ENCODE peak calls at places on chromosome 2, in six cellular contexts. B is A549, M is NB4, A is GM12878, U is K562, F is HepG2. L is an unnamed sample.

GRCh38 chr2:30629866-30630265 is 177.4 kb downstream of the CAPN13 start:
- DNase-seq in B (peak), M (no peak), A (no peak), U (no peak), F (no peak), L (no peak)

GRCh38 chr2:42809876-42810125 is 17.4 kb upstream of the HAAO start:
- DNase-seq in B (peak), M (no peak), A (no peak), U (peak), F (peak), L (no peak)

GRCh38 chr2:1868683-1869141 is 124.4 kb upstream of the PXDN start:
- DNase-seq in B (no peak), M (no peak), A (no peak), U (no peak), F (no peak), L (no peak)

GRCh38 chr2:143161982-143162837 is 33.0 kb downstream of the ARHGAP15 start:
- DNase-seq in B (peak), M (peak), A (no peak), U (peak), F (peak), L (peak)

GRCh38 chr2:14417586-14417985 is 214.9 kb upstream of the LRATD1 start:
- DNase-seq in B (no peak), M (no peak), A (no peak), U (no peak), F (no peak), L (no peak)

GRCh38 chr2:127064642-127065250 is 42.2 kb downstream of the BIN1 start:
- DNase-seq in B (peak), M (peak), A (no peak), U (peak), F (peak), L (peak)

GRCh38 chr2:223056656-223057418 is 4.8 kb downstream of the KCNE4 start:
- DNase-seq in B (no peak), M (no peak), A (no peak), U (no peak), F (no peak), L (no peak)

GRCh38 chr2:231128541-231128940 is 3.7 kb upstream of the HTR2B start:
- DNase-seq in B (peak), M (no peak), A (no peak), U (no peak), F (no peak), L (no peak)

GRCh38 chr2:235495373-235496238 is 1.8 kb downstream of the AGAP1 start:
- DNase-seq in B (no peak), M (no peak), A (no peak), U (no peak), F (no peak), L (peak)

GRCh38 chr2:190800528-190800927 is 80.1 kb upstream of the GLS start:
- DNase-seq in B (no peak), M (no peak), A (no peak), U (no peak), F (no peak), L (peak)

GRCh38 chr2:64012115-64012514 is 7.1 kb downstream of the VPS54 start:
- DNase-seq in B (no peak), M (no peak), A (no peak), U (no peak), F (no peak), L (no peak)

GRCh38 chr2:235665656-235666239 is 171.9 kb downstream of the AGAP1 start:
- DNase-seq in B (no peak), M (no peak), A (no peak), U (no peak), F (no peak), L (peak)

GRCh38 chr2:175690113-175690716 is 311.9 kb downstream of the LNPK start:
- DNase-seq in B (peak), M (peak), A (peak), U (peak), F (peak), L (peak)

GRCh38 chr2:142100139-142100873 is 30.5 kb downstream of the LRP1B start:
- DNase-seq in B (no peak), M (no peak), A (no peak), U (no peak), F (no peak), L (no peak)

DNA sequence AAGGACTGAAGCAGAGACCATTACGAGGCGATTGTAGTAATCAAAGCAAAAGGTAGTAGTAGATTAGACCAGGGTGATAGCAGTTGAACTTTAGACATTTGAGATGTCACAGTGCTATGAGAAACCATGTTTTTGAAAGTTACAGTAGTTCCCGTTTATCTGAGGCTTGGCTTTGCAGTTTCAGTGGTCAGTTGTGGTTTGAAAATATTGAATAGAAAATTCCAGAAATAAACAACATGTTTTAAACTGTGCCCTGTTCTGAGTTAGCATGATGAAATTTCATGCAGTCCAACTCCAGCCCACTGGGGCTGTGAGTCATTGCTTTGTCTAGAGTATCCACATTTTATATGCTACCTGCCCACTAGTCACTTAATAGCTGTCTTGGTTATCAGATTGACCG is 47.5 kb downstream of the ZNF638 start:
- DNase-seq in B (peak), M (no peak), A (no peak), U (no peak), F (no peak), L (no peak)
- TF ChIP-seq MYC in B (no peak), M (no peak), A (no peak), U (no peak), F (no peak), L (no peak)

DNA sequence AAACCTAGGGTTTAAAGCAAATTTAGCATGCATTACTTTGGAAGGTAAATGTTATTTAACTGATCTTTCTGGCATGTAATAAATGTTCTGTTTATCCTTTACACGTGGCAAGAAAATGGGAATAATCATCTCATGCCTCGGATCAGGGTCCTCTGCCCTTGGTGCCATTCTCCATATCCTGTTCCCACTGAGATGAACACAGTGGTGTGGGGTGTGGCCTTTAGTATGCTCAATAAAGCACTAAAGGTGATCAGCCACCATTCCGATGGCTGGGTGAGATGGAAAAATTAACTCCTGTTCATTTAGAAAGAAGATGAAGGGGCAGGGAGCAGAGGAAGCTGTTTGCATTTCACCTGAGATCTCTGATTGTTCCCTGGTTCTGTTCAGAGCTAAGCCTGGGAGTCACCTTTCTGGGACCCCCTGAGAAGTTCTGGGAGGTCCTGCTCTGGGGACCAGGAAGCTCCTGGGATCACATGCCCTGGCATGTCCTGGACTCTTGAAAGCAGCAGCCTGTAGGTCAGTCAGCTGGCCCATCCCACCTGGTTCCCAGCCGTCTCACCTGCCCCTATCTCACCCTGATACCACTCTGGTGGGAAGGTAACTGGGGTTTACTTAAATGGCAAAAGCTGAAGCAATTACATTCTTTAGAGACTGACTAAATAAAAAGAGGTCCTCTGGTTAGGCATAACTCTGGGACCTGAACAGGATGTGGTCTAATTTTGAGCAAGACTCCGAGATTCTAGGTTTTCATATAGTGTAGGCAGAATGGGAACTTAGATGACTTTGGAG is 288.9 kb upstream of the EPAS1 start:
- DNase-seq in B (no peak), M (no peak), A (no peak), U (no peak), F (no peak), L (no peak)
- TF ChIP-seq MYC in B (no peak), M (no peak), A (no peak), U (no peak), F (no peak), L (no peak)

DNA sequence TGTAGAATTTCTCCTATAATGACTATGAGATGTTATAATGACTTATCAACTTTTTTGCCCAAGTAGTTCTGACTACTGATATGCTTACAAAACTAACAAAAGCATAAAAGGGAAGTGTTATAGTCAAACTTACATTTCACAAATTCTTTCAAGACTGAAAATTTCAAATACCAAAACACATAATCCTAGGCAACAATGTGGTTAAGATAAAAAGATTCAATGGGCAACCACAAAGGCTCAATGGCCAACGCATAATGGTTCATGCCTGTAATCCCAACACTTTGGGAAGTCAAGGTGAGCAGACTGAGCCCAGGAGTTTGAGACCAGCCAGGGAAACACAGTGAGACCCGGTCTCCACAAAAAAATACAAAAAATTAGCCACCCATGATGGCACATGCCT is 135.7 kb downstream of the USP34 start:
- DNase-seq in B (no peak), M (no peak), A (no peak), U (no peak), F (no peak), L (no peak)
- TF ChIP-seq MYC in B (no peak), M (no peak), A (no peak), U (no peak), F (no peak), L (no peak)

GRCh38 chr2:216281316-216281715 is 91.0 kb downstream of the MARCHF4 start:
- DNase-seq in B (no peak), M (no peak), A (no peak), U (no peak), F (no peak), L (no peak)
- TF ChIP-seq MYC in B (no peak), M (no peak), A (no peak), U (no peak), F (no peak), L (no peak)

L was measured in endothelial cell of umbilical vein.